ENCODE peak calls at places on chromosomes 7 and 10, in five cellular contexts. Q is PC-9, R is cardiac muscle cell, H is hepatocyte, B is OCI-LY7. Y is an unnamed sample.
A peak's percentile ranks its signal among the peaks of the same experiment; 100 is the strongest.

GRCh38 chr10:84563868-84564267 is 235.5 kb downstream of the CCSER2 start:
- DNase-seq in Q (no peak), R (no peak), H (no peak), B (no peak), Y (no peak)

GRCh38 chr10:44577533-44577932 is 192.6 kb upstream of the CXCL12 start:
- DNase-seq in Q (no peak), R (no peak), H (no peak), B (no peak), Y (no peak)

GRCh38 chr7:151138541-151138910 is 29.0 kb downstream of the GBX1 start:
- DNase-seq in Q (no peak), R (no peak), H (no peak), B (no peak), Y (no peak)

GRCh38 chr7:129665013-129665401 is 53.5 kb downstream of the NRF1 start:
- DNase-seq in Q (peak; percentile 83), R (peak; percentile 1), H (peak; percentile 40), B (no peak), Y (no peak)

GRCh38 chr10:100637785-100638184 is 102.0 kb downstream of the HIF1AN start:
- DNase-seq in Q (peak; percentile 1), R (peak; percentile 46), H (peak; percentile 20), B (no peak), Y (peak; percentile 67)

GRCh38 chr7:138661236-138661635 is 39.9 kb downstream of the SVOPL start:
- DNase-seq in Q (no peak), R (peak; percentile 70), H (no peak), B (no peak), Y (no peak)

GRCh38 chr7:7996568-7996967 is 28.0 kb downstream of the GLCCI1 start:
- DNase-seq in Q (peak; percentile 63), R (no peak), H (no peak), B (no peak), Y (no peak)

GRCh38 chr10:3397231-3397630 is 224.6 kb upstream of the PITRM1 start:
- DNase-seq in Q (no peak), R (no peak), H (no peak), B (no peak), Y (no peak)

GRCh38 chr10:29931833-29932232 is 127.6 kb downstream of the JCAD start:
- DNase-seq in Q (no peak), R (no peak), H (no peak), B (no peak), Y (no peak)

GRCh38 chr10:42898037-42898960 is 115.7 kb downstream of the BMS1 start:
- DNase-seq in Q (no peak), R (no peak), H (no peak), B (no peak), Y (no peak)

GRCh38 chr10:118543714-118544400 is 51.6 kb downstream of the PRLHR start:
- DNase-seq in Q (peak; percentile 56), R (peak; percentile 47), H (peak; percentile 77), B (peak; percentile 33), Y (peak; percentile 66)

GRCh38 chr10:133347636-133348517 is 704 bp downstream of the PRAP1 start:
- DNase-seq in Q (no peak), R (no peak), H (peak; percentile 71), B (no peak), Y (no peak)

GRCh38 chr7:70354409-70355169 is 756.3 kb downstream of the AUTS2 start:
- DNase-seq in Q (no peak), R (no peak), H (no peak), B (no peak), Y (peak; percentile 64)

GRCh38 chr10:33236916-33237315 is 97.6 kb downstream of the NRP1 start:
- DNase-seq in Q (no peak), R (no peak), H (no peak), B (no peak), Y (no peak)

GRCh38 chr10:32403091-32403490 is 42.8 kb upstream of the CCDC7 start:
- DNase-seq in Q (no peak), R (no peak), H (no peak), B (no peak), Y (no peak)

GRCh38 chr10:43237128-43237527 is 29.7 kb downstream of the RASGEF1A start:
- DNase-seq in Q (no peak), R (no peak), H (no peak), B (no peak), Y (peak; percentile 2)

GRCh38 chr10:79256264-79256806 is 90.9 kb upstream of the PPIF start:
- DNase-seq in Q (no peak), R (no peak), H (no peak), B (no peak), Y (no peak)

GRCh38 chr7:130143986-130144618 is 61.1 kb downstream of the TMEM209 start:
- DNase-seq in Q (no peak), R (no peak), H (peak; percentile 55), B (no peak), Y (no peak)

GRCh38 chr10:22427101-22427500 is 81.8 kb downstream of the SPAG6 start:
- DNase-seq in Q (peak; percentile 41), R (peak; percentile 26), H (peak; percentile 24), B (no peak), Y (no peak)

GRCh38 chr10:3482200-3482993 is 302.6 kb downstream of the KLF6 start:
- DNase-seq in Q (peak; percentile 72), R (peak; percentile 95), H (peak; percentile 92), B (peak; percentile 45), Y (no peak)

GRCh38 chr7:45186261-45186813 is 28.7 kb downstream of the RAMP3 start:
- DNase-seq in Q (no peak), R (no peak), H (no peak), B (no peak), Y (no peak)

GRCh38 chr7:6284055-6284400 is 11.6 kb upstream of the CYTH3 start:
- DNase-seq in Q (peak; percentile 59), R (no peak), H (no peak), B (no peak), Y (no peak)

GRCh38 chr7:105454058-105454739 is 65.5 kb upstream of the SRPK2 start:
- DNase-seq in Q (no peak), R (no peak), H (no peak), B (no peak), Y (no peak)

GRCh38 chr7:85851571-85852193 is 664.8 kb upstream of the SEMA3D start:
- DNase-seq in Q (no peak), R (peak; percentile 34), H (peak; percentile 42), B (peak; percentile 21), Y (no peak)

GRCh38 chr7:80646088-80646961 is 7.9 kb downstream of the CD36 start:
- DNase-seq in Q (no peak), R (no peak), H (no peak), B (no peak), Y (no peak)

GRCh38 chr10:21134645-21135395 is 237.7 kb upstream of the NEBL start:
- DNase-seq in Q (no peak), R (no peak), H (peak; percentile 15), B (no peak), Y (no peak)

GRCh38 chr10:11874568-11875182 is 51.5 kb downstream of the PROSER2 start:
- DNase-seq in Q (peak; percentile 77), R (peak; percentile 92), H (peak; percentile 88), B (no peak), Y (no peak)

GRCh38 chr7:157944734-157945291 is 608.0 kb downstream of the DNAJB6 start:
- DNase-seq in Q (no peak), R (no peak), H (no peak), B (no peak), Y (no peak)
- TF ChIP-seq CTCF in Q (no peak), R (no peak), H (no peak), B (no peak), Y (no peak)

GRCh38 chr10:125155669-125156068 is 4.7 kb downstream of the CTBP2 start:
- DNase-seq in Q (no peak), R (no peak), H (no peak), B (no peak), Y (no peak)

GRCh38 chr10:125155101-125155500 is 5.3 kb downstream of the CTBP2 start:
- DNase-seq in Q (no peak), R (no peak), H (no peak), B (no peak), Y (no peak)

GRCh38 chr10:125156739-125157472 is 3.5 kb downstream of the CTBP2 start:
- DNase-seq in Q (no peak), R (no peak), H (no peak), B (no peak), Y (no peak)

GRCh38 chr10:125157473-125157865 is 2.9 kb downstream of the CTBP2 start:
- DNase-seq in Q (no peak), R (no peak), H (no peak), B (no peak), Y (no peak)

DNA sequence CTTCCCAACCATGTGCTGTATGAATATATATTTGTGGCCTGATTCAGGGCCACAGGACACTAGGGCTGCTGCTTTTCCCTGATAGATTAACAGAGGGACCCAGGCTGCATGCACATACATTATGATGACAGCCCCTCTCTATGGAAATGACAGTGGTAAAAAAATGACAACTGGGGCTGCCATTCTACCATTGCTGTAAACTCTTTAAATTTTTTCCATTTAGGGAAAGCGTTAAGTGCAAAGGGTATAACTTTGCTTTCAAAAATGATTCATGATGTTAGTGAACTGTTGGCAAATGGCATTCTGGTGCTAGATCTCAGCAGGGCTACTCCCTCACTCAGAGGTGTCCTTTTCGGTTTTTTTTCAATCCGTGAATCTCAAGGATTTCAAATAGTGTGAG is 4.2 kb downstream of the CTBP2 start:
- DNase-seq in Q (no peak), R (no peak), H (no peak), B (no peak), Y (no peak)
- H3K4me3 ChIP-seq in Q (no peak overlapping the region), R (peak overlapping the region; percentile 4), H (no peak overlapping the region), B (no peak overlapping the region), Y (no peak overlapping the region)

GRCh38 chr10:110503528-110504110 is 5.9 kb downstream of the DUSP5 start:
- DNase-seq in Q (no peak), R (no peak), H (no peak), B (peak; percentile 29), Y (no peak)

GRCh38 chr10:110501142-110501937 is 3.6 kb downstream of the DUSP5 start:
- DNase-seq in Q (peak; percentile 75), R (peak; percentile 81), H (peak; percentile 92), B (no peak), Y (peak; percentile 90)

GRCh38 chr10:110504111-110504735 is 6.5 kb downstream of the DUSP5 start:
- DNase-seq in Q (no peak), R (no peak), H (no peak), B (no peak), Y (no peak)

GRCh38 chr10:110502072-110502845 is 4.6 kb downstream of the DUSP5 start:
- DNase-seq in Q (no peak), R (no peak), H (no peak), B (no peak), Y (no peak)

GRCh38 chr10:110502851-110503301 is 5.2 kb downstream of the DUSP5 start:
- DNase-seq in Q (no peak), R (no peak), H (peak; percentile 57), B (peak; percentile 92), Y (no peak)
- H3K27ac ChIP-seq in Q (no peak overlapping the region), R (no peak overlapping the region), H (peak overlapping the region; percentile 45), B (peak overlapping the region; percentile 36), Y (peak overlapping the region; percentile 50)

DNA sequence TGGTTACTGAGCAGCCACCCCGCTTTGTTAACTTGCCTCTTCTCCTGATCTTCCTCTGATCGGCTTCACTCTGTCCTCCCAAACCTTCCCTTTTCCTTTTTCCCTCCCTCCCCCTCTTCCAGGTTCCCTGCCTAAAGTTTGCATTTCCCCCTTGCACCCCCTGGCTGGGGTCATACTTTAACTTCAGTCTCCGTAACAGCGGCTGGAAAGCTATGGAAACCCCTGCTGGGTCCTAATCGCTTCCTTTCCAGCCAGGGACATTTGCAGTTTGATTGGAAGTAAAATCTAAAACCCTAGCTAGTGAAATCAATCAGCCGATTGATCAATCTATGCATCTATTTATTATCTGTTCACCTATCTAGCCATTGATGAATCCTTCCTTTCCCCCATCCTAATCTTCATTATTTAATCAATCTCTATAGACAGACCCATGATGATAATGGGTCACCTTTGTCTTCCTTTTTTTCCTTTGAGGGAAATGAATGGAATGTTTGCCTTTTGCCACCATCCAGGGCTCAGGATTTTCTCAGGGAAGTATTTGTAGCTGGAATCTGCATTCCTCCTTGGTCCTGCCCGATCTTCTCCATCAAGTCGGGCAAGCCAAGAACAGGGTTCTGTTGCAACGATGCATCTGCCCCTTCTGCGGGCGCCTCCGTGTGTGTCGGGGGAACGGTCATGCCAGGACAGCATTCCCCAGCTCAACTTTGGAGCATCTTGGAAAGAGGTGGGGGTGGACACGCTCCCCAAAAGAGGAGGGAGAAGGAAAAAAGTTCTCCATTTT is 8.8 kb downstream of the GATA3 start:
- DNase-seq in Q (no peak), R (no peak), H (no peak), B (no peak), Y (no peak)
- TF ChIP-seq CTCF in Q (no peak), R (no peak), H (no peak), B (no peak), Y (no peak)